ENCODE peak calls at places on chromosomes 2 and 18, in five cellular contexts. Z is cardiac fibroblast, Q is cardiac muscle cell, A is tibial artery, H is AG10803. Y is an unnamed sample.

GRCh38 chr18:63155169-63155852 is 164.3 kb downstream of the BCL2 start:
- DNase-seq in A (peak; percentile 50), Z (no peak), H (no peak), Q (peak; percentile 56), Y (no peak)

GRCh38 chr2:104286806-104287205 is 567.1 kb upstream of the POU3F3 start:
- DNase-seq in Z (no peak), A (no peak), H (no peak), Q (peak; percentile 5), Y (no peak)

GRCh38 chr2:71846669-71847291 is 300.9 kb downstream of the CYP26B1 start:
- DNase-seq in A (no peak), H (peak; percentile 77), Z (peak; percentile 46), Q (no peak), Y (peak; percentile 67)

GRCh38 chr2:205364261-205364660 is 318.0 kb upstream of the NRP2 start:
- DNase-seq in A (no peak), H (no peak), Z (no peak), Q (peak; percentile 5), Y (no peak)

GRCh38 chr2:231614559-231615057 is 21.9 kb downstream of the TEX44 start:
- DNase-seq in Q (no peak), Z (no peak), A (no peak), H (no peak), Y (no peak)

GRCh38 chr2:202084265-202084664 is 11.2 kb downstream of the KIAA2012 start:
- DNase-seq in H (no peak), Q (peak; percentile 26), Z (no peak), A (no peak), Y (no peak)

GRCh38 chr2:113910967-113911678 is 21.2 kb downstream of the ACTR3 start:
- DNase-seq in H (no peak), Q (no peak), Z (no peak), A (no peak), Y (no peak)

GRCh38 chr2:176461098-176461497 is 191.9 kb downstream of the MTX2 start:
- DNase-seq in A (no peak), Q (no peak), Z (peak; percentile 22), H (peak; percentile 86), Y (peak; percentile 81)

GRCh38 chr2:97360202-97360601 is 229.5 kb downstream of the ANKRD36B start:
- DNase-seq in A (no peak), H (no peak), Z (no peak), Q (no peak), Y (no peak)

GRCh38 chr18:67515987-67516431 is 511 bp downstream of the DSEL start:
- DNase-seq in A (peak; percentile 88), H (peak; percentile 83), Z (peak; percentile 92), Q (peak; percentile 89), Y (peak; percentile 84)

GRCh38 chr2:46257476-46257875 is 39.7 kb upstream of the EPAS1 start:
- DNase-seq in A (no peak), Q (no peak), H (peak; percentile 80), Z (peak; percentile 86), Y (peak; percentile 61)

GRCh38 chr18:80167331-80167730 is 58.3 kb downstream of the ADNP2 start:
- DNase-seq in A (no peak), H (no peak), Q (no peak), Z (no peak), Y (no peak)

GRCh38 chr2:74708296-74708695 is 54.2 kb downstream of the SEMA4F start:
- DNase-seq in A (no peak), H (peak; percentile 11), Q (no peak), Z (no peak), Y (no peak)

GRCh38 chr2:231708773-231709635 is 679 bp downstream of the PTMA start:
- DNase-seq in A (no peak), Z (peak; percentile 48), Q (peak; percentile 48), H (peak; percentile 37), Y (peak; percentile 25)

GRCh38 chr18:54845788-54846187 is 17.5 kb downstream of the RAB27B start:
- DNase-seq in Z (no peak), H (peak; percentile 1), A (no peak), Q (no peak), Y (peak; percentile 30)

GRCh38 chr2:176892818-176893217 is 319.8 kb upstream of the HNRNPA3 start:
- DNase-seq in H (no peak), Q (no peak), Z (no peak), A (no peak), Y (no peak)

GRCh38 chr2:126910637-126911036 is 11.9 kb downstream of the TEX51 start:
- DNase-seq in H (no peak), A (no peak), Z (no peak), Q (no peak), Y (no peak)

GRCh38 chr18:49858309-49859005 is 45.1 kb upstream of the ACAA2 start:
- DNase-seq in Q (peak; percentile 82), Z (peak; percentile 84), A (no peak), H (peak; percentile 64), Y (peak; percentile 73)

GRCh38 chr2:9675369-9676351 is 44.9 kb upstream of the YWHAQ start:
- DNase-seq in Q (no peak), Z (peak; percentile 80), A (no peak), H (peak; percentile 96), Y (peak; percentile 93)

GRCh38 chr18:48868468-48869466 is 82.0 kb downstream of the SMAD7 start:
- DNase-seq in H (no peak), Z (no peak), A (no peak), Q (no peak), Y (peak; percentile 17)

DNA sequence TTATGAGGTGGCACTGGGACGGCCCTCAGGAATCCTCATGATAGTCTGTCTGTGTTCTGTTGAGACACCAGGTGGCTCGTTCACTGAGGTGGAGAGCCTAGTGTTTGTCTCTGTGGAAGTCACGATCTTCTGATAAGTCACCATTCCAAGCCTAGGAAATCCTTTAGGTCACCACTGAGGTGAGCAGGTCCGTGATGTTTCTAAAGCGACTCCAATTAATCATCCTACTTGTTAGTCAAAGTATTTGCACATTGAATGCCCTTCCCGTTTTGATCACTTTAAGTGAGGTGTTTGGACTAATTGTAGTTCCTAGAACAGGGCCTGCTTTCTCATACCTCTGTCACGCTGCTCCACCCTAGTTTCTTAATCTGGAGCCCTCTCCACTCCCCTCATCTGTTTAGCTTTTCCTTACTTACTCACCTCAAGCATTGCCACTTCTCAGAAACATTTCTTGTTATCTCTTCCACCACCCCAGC is 28.0 kb upstream of the DSG3 start:
- DNase-seq in H (no peak), Z (no peak), Q (no peak), A (no peak), Y (no peak)
- H3K4me3 ChIP-seq in H (no peak overlapping the region), Z (no peak overlapping the region), Q (no peak overlapping the region), A (no peak overlapping the region), Y (no peak overlapping the region)

DNA sequence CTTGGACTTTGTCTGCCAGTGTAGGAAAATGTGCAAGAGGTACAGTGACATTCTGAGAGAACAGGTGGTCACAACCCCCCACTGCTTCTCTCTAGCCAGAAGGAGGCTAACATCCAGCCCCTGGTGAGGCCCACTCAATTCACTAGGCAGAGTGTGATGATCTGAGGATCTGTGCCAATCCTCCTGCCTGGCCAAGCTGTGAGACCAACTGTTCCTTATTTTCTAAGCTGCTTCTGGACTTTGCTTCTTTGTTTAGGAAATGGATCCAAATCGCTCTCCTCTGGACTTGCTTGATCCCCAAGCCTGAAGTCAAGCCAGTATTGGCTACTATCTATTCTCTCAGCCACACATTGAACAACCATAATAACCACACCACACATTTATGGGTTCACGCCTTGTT is 202.8 kb downstream of the PIK3C3 start:
- DNase-seq in A (no peak), Q (no peak), Z (no peak), H (no peak), Y (no peak)
- TF ChIP-seq CTCF in A (no peak), Q (no peak), Z (no peak), H (no peak), Y (no peak)

GRCh38 chr2:241879326-241879725 is 9.8 kb downstream of the RTP5 start:
- DNase-seq in Q (no peak), H (no peak), A (no peak), Z (no peak), Y (no peak)

GRCh38 chr2:241882090-241882625 is 12.6 kb downstream of the RTP5 start:
- DNase-seq in H (no peak), Q (no peak), Z (no peak), A (peak; percentile 58), Y (peak; percentile 29)

GRCh38 chr2:241878007-241878970 is 8.8 kb downstream of the RTP5 start:
- DNase-seq in A (peak; percentile 59), Q (peak; percentile 78), H (peak; percentile 54), Z (peak; percentile 80), Y (peak; percentile 60)

GRCh38 chr2:241877197-241877685 is 7.7 kb downstream of the RTP5 start:
- DNase-seq in A (no peak), H (no peak), Q (no peak), Z (no peak), Y (no peak)

DNA sequence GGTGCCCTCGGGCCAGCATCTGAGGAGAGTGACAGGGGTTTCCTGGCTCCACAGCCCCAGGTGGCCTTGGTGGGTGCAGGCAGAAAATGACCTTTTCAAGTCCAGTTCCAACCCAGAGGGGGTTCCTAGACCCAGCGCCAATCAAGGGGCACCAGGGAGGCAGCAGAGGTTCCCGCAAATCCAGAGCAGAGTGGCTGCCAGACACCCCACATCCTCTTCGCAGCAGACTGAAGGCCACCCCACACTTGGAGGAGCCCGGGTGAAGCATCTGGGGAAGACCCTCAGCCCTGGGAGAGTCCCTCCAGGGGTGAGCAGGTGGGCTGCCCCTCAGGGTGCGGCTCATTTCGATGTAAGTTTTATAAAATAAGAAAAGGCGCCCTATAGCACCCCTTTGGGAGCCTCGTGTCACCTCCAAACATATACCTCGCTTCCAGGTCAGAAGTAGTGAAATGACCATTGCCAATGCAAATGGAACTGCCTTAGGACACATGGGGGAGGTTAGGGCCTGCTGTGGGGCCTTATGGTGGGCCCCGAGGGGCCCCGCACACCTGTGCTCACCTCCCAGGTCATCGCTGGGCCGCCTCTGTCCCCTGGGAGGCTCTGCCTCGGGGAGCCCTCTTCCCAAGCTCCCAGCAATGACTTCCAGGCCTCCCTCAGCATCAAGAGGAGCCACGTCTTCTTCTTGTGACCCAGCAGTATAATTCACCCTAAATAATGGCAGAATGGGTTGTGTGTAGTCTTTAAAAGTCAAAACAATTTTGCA is 11.0 kb downstream of the RTP5 start:
- DNase-seq in A (no peak), H (no peak), Z (no peak), Q (no peak), Y (no peak)
- H3K4me3 ChIP-seq in A (peak overlapping the region; percentile 55), H (peak overlapping the region; percentile 72), Z (peak overlapping the region; percentile 74), Q (peak overlapping the region; percentile 45), Y (peak overlapping the region; percentile 65)

DNA sequence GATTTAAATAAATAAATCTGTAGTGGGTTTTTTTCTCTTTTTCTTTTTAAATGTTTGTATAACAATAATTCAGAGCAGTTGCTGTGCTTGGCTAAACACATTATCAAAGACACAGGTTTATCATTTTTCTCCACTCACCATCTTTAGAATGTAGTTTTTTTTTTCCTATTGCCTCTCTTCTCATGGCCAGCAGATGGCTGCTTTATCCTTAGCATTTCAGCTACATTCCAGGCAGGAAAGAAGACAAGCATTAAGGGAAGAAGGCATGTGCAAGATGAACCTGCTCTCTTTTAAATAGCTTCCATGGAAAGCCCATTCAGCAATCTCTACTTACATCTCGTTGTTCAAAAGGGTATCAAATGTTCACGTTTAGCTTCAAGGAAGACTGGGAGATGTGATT is 42.6 kb downstream of the ARHGAP15 start:
- DNase-seq in Z (peak; percentile 6), A (no peak), Q (no peak), H (peak; percentile 9), Y (peak; percentile 3)
- TF ChIP-seq CTCF in Z (peak; percentile 17), A (peak; percentile 47), Q (peak; percentile 33), H (peak; percentile 39), Y (peak; percentile 18)

Y was measured in fibroblast of mammary gland.